ENCODE peak calls at places on chromosomes 7 and 10, in four cellular contexts. A is upper lobe of right lung, W is neural progenitor cell, H is heart left ventricle. E is an unnamed sample. For H3K4me1, the result is how much of the 10 kb centered on the place peaks cover.

GRCh38 chr7:94656925-94657731 is 1.2 kb upstream of the SGCE start:
- DNase-seq in A (no peak), W (peak), H (no peak), E (no peak)

GRCh38 chr7:41134242-41134872 is 568.5 kb downstream of the INHBA start:
- DNase-seq in A (no peak), W (no peak), H (no peak), E (no peak)

GRCh38 chr7:1283941-1284742 is 51.5 kb downstream of the UNCX start:
- DNase-seq in A (no peak), W (no peak), H (no peak), E (no peak)

GRCh38 chr10:130901311-130902165 is 410.0 kb downstream of the TCERG1L start:
- DNase-seq in A (no peak), W (peak), H (no peak), E (no peak)

GRCh38 chr7:132214452-132214851 is 361.8 kb downstream of the PLXNA4 start:
- DNase-seq in A (no peak), W (no peak), H (no peak), E (no peak)

GRCh38 chr10:63466168-63466935 is 575 bp upstream of the JMJD1C start:
- DNase-seq in A (no peak), W (peak), H (peak), E (peak)

GRCh38 chr7:142477079-142477651 is 219.3 kb upstream of the PRSS58 start:
- DNase-seq in A (no peak), W (no peak), H (no peak), E (no peak)

GRCh38 chr10:15387021-15387420 is 15.9 kb upstream of the FAM171A1 start:
- DNase-seq in A (no peak), W (no peak), H (no peak), E (no peak)

GRCh38 chr7:111919690-111920179 is 286.5 kb downstream of the DOCK4 start:
- DNase-seq in A (no peak), W (no peak), H (no peak), E (no peak)

GRCh38 chr10:49666685-49667084 is 12.8 kb upstream of the C10orf53 start:
- DNase-seq in A (no peak), W (no peak), H (no peak), E (peak)

GRCh38 chr10:109374215-109374614 is 549.1 kb downstream of the XPNPEP1 start:
- DNase-seq in A (no peak), W (no peak), H (no peak), E (no peak)

GRCh38 chr10:67506083-67506756 is 189.8 kb downstream of the CTNNA3 start:
- DNase-seq in A (no peak), W (peak), H (no peak), E (no peak)

GRCh38 chr7:124191030-124191429 is 158.2 kb upstream of the TMEM229A start:
- DNase-seq in A (no peak), W (no peak), H (no peak), E (no peak)

GRCh38 chr10:132643709-132644543 is 106.3 kb downstream of the INPP5A start:
- DNase-seq in A (peak), W (peak), H (peak), E (no peak)

GRCh38 chr7:137078781-137079180 is 210.3 kb downstream of the CHRM2 start:
- DNase-seq in A (no peak), W (no peak), H (no peak), E (no peak)

GRCh38 chr10:44724415-44725174 is 186.5 kb upstream of the TMEM72 start:
- DNase-seq in A (no peak), W (no peak), H (no peak), E (no peak)

GRCh38 chr7:141585592-141586510 is 34.6 kb downstream of the AGK start:
- DNase-seq in A (no peak), W (no peak), H (no peak), E (no peak)

GRCh38 chr10:58299580-58299979 is 30.6 kb downstream of the CISD1 start:
- DNase-seq in A (no peak), W (peak), H (no peak), E (no peak)

GRCh38 chr10:68560916-68561691 is 967 bp downstream of the TET1 start:
- DNase-seq in A (no peak), W (peak), H (no peak), E (no peak)

GRCh38 chr7:33965116-33965827 is 59.9 kb downstream of the BMPER start:
- DNase-seq in A (no peak), W (no peak), H (no peak), E (no peak)

GRCh38 chr10:20641605-20642004 is 255.5 kb downstream of the NEBL start:
- DNase-seq in A (no peak), W (no peak), H (no peak), E (no peak)

GRCh38 chr10:59817806-59818205 is 64.6 kb upstream of the MRLN start:
- DNase-seq in A (no peak), W (no peak), H (no peak), E (no peak)

GRCh38 chr7:80851896-80852476 is 66.9 kb downstream of the SEMA3C start:
- DNase-seq in A (no peak), W (no peak), H (no peak), E (no peak)

GRCh38 chr7:97016392-97017196 is 8.0 kb downstream of the DLX5 start:
- DNase-seq in A (no peak), W (peak), H (no peak), E (no peak)

GRCh38 chr10:8389630-8390029 is 335.1 kb downstream of the GATA3 start:
- DNase-seq in A (no peak), W (no peak), H (no peak), E (no peak)

GRCh38 chr7:144379791-144380384 is 23.6 kb downstream of the NOBOX start:
- DNase-seq in A (no peak), W (no peak), H (no peak), E (no peak)

GRCh38 chr10:71757450-71757918 is 15.8 kb downstream of the VSIR start:
- DNase-seq in A (no peak), W (peak), H (peak), E (no peak)

GRCh38 chr10:71754562-71754961 is 18.8 kb downstream of the VSIR start:
- DNase-seq in A (no peak), W (no peak), H (no peak), E (no peak)

GRCh38 chr10:71755179-71755879 is 18.0 kb downstream of the VSIR start:
- DNase-seq in A (no peak), W (no peak), H (peak), E (no peak)

GRCh38 chr10:71753960-71754505 is 19.3 kb downstream of the VSIR start:
- DNase-seq in A (peak), W (no peak), H (peak), E (no peak)

DNA sequence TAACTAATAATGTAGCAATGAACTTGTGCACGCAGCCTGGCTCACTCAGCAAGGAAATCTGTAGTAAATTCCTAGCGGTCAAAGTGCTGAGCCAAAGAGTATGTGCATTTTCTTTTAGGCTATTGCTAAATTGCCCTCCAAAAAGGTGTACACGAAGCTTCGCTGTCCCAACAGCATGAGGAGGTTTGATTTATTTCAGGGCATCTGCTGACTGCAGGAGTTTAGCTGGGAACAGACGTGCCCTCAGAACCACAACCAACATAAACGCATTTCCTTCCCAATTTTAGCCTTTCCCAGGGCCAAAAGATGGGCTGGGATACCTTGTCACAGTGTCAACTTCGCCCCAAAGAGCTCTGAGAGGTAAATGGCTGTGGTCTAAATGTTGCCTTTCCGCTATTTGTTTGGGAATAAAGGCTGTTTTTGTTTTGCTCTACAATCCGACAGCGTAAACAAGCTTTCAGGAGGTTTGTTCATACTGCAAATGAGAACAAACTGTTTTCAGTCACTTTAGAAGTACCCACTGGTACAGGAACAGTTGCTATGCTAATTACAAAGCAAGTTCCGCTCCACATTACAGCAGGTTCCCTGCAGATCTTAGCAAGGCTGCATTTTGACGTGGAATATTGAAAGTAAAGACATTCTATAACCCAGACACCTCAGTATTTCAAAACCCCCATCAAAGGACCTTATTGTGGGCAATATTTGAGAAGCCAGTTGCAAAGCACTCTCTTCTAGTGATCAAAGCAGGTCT is 16.7 kb downstream of the VSIR start:
- DNase-seq in A (no peak), W (no peak), H (no peak), E (no peak)
- H3K4me1 ChIP-seq in A (half or more), W (under half), H (half or more), E (under half)

DNA sequence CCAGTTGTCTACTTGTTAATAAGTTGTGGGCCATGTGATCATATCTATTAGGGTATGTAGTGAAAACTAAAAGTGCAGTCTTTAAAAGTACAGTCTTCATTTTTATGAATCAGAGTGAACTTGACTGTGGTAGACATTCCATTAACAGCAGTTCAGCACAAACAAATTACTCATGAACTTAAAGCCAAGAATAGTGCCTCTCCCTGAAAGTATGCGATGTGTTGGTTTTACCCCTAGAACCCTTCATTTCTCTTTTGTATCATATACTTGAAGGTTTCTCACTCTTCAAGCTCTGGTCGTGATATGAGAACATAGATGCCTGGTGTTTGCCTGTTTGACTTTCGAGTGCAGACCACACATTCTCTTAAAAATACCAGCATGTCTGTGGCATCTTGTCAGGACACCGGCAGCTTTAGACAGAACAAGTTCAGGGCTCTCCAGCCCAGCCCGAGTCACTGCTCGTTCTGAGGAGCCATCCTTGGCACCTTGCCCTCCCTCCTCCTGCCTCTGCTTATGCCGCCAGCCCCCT is 159.3 kb downstream of the LCOR start:
- DNase-seq in A (no peak), W (no peak), H (no peak), E (no peak)
- H3K4me3 ChIP-seq in A (no peak), W (no peak), H (no peak), E (no peak)

DNA sequence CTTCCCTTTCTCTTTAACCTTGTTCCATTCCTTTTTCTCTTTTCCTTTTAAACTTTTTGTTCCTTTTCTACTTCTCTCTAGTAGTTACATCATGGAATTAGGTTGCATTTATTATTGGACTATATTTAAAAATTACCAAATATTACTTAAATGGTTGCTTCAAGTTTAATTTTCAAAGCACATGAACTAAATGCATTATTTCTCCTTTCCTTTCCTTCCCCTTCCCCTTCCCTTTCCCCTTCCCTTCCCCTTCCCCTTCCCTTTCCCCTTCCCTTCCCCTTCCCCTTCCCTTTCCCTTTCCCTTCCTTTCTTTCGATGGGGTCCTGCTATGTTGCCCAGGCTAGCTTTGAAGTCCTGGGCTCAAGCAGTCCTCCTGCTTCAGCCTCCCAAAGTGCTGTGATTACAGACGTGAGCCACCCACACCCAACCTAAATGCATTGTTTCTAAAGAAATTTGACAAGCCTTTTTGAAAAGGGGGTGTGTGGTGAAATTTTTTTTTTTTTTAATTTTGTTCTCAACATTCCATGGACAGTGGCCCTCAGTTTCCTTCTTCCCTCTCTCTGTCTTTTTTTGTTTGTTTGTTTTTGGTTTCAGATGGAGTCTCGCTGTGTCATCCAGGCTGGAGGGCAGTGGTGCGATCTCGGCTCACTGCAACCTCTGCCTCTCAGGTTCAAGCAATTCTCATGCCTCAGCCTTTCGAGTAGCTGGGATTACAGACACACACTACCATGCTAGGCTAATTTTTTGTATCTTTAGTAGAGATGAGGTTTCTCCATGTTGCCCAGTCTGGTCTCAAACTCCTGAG is 31.2 kb downstream of the TMEM60 start:
- DNase-seq in A (no peak), W (no peak), H (no peak), E (no peak)
- H3K27ac ChIP-seq in A (no peak), W (no peak), H (no peak), E (no peak)

DNA sequence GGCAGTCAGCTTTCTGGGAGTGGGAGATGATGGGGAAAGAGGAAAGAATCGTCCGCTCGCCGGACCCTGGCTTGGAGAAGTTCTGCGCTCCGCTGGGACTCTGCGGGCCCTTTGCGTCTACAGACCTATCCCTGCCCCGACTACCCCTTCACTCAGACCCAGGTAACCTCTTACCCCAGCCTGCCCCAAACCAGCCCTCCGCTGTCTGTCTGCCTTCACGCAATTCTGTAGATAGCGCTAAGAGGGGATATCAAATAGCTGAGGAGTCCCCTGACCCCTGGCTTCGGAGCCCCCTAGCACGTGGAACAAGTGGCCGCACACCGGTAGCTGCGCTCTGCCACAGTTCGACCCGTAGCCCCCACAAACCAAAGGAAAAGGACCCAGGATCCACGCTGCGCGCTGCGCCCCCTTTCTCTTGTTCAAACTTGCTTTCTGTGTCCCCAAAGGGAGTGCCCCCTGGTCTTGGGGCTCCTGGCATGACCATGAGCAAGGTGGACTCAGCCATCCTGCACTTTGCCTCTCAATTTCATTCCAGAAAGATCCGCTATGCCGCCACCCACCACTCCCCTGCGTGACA is 7.0 kb downstream of the HOXA4 start:
- DNase-seq in A (no peak), W (no peak), H (peak), E (no peak)
- H3K4me1 ChIP-seq in A (under half), W (under half), H (under half), E (under half)

GRCh38 chr7:32957326-32958045 is at the start of gene FKBP9:
- DNase-seq in A (peak), W (peak), H (peak), E (peak)

GRCh38 chr7:32952876-32953275 is 4.4 kb upstream of the FKBP9 start:
- DNase-seq in A (no peak), W (no peak), H (no peak), E (no peak)

GRCh38 chr7:32958046-32959025 is 1.1 kb downstream of the FKBP9 start:
- DNase-seq in A (peak), W (no peak), H (peak), E (peak)
- H3K4me3 ChIP-seq in A (peak), W (peak), H (peak), E (peak)

GRCh38 chr10:117346574-117346973 is 28.7 kb downstream of the PDZD8 start:
- DNase-seq in A (no peak), W (peak), H (no peak), E (no peak)
- H3K27ac ChIP-seq in A (no peak), W (no peak), H (no peak), E (no peak)

E was measured in right atrium auricular region.